ENCODE peak calls at places on chromosomes 16 and 17, in nine cellular contexts. M is NCI-H1417; B is uterus; Y is Ammon's horn; F is NCI-H1694 treated with DMSO at 0.1 percent for 48 hours; I is stimulated activated naive CD8-positive, alpha-beta T cell treated with anti-CD3 and anti-CD28 coated beads, Interleukin-15, Interleukin-2, amounts not matched to agents 100 U/mL and 50 U/mL, for 24 hours; D is thoracic aorta; U is RCC 7860; L is transverse colon. A is an unnamed sample.

GRCh38 chr16:48054881-48055601 is 100.8 kb downstream of the ABCC12 start:
- DNase-seq in M (peak), B (no peak), Y (peak), F (peak), I (peak), D (no peak), U (peak), L (peak), A (peak)

GRCh38 chr17:7634384-7634783 is 4.4 kb downstream of the SHBG start:
- DNase-seq in M (peak), B (no peak), Y (peak), F (peak), I (peak), D (no peak), U (peak), L (no peak), A (peak)

GRCh38 chr17:10061131-10061581 is 137.2 kb downstream of the GAS7 start:
- DNase-seq in M (no peak), B (peak), Y (no peak), F (no peak), I (no peak), D (no peak), U (no peak), L (no peak), A (no peak)

GRCh38 chr16:88264641-88265285 is 118.0 kb upstream of the ZNF469 start:
- DNase-seq in M (peak), B (peak), Y (no peak), F (no peak), I (peak), D (peak), U (peak), L (peak), A (peak)

GRCh38 chr17:76572201-76572910 is 13.3 kb downstream of the ST6GALNAC2 start:
- DNase-seq in M (no peak), B (no peak), Y (no peak), F (no peak), I (no peak), D (no peak), U (no peak), L (no peak), A (no peak)

GRCh38 chr16:5025171-5025632 is 8.5 kb downstream of the NAGPA start:
- DNase-seq in M (peak), B (no peak), Y (peak), F (peak), I (no peak), D (no peak), U (no peak), L (peak), A (no peak)

GRCh38 chr16:66900721-66901441 is 17.8 kb downstream of the CDH16 start:
- DNase-seq in M (no peak), B (no peak), Y (no peak), F (no peak), I (no peak), D (no peak), U (no peak), L (peak), A (no peak)

GRCh38 chr16:2912330-2913199 is 834 bp downstream of the FLYWCH1 start:
- DNase-seq in M (peak), B (no peak), Y (peak), F (peak), I (peak), D (no peak), U (no peak), L (peak), A (peak)

GRCh38 chr17:2337811-2338657 is 733 bp downstream of the SGSM2 start:
- DNase-seq in M (peak), B (peak), Y (peak), F (no peak), I (peak), D (no peak), U (no peak), L (peak), A (peak)

GRCh38 chr17:42286411-42287295 is 1.6 kb upstream of the STAT5A start:
- DNase-seq in M (no peak), B (no peak), Y (no peak), F (peak), I (peak), D (no peak), U (no peak), L (peak), A (no peak)

GRCh38 chr17:30450125-30451027 is 26.8 kb upstream of the GOSR1 start:
- DNase-seq in M (no peak), B (no peak), Y (no peak), F (no peak), I (no peak), D (no peak), U (no peak), L (no peak), A (no peak)

GRCh38 chr16:27980919-27981670 is 82.4 kb downstream of the GSG1L start:
- DNase-seq in M (peak), B (no peak), Y (no peak), F (peak), I (no peak), D (peak), U (no peak), L (no peak), A (no peak)

GRCh38 chr16:84557059-84557458 is 52.6 kb upstream of the MEAK7 start:
- DNase-seq in M (no peak), B (no peak), Y (no peak), F (no peak), I (no peak), D (no peak), U (no peak), L (no peak), A (no peak)

GRCh38 chr16:2244301-2244700 is 7.1 kb downstream of the ECI1 start:
- DNase-seq in M (peak), B (no peak), Y (no peak), F (no peak), I (no peak), D (no peak), U (no peak), L (no peak), A (no peak)

GRCh38 chr17:67196422-67196821 is 48.6 kb downstream of the HELZ start:
- DNase-seq in M (no peak), B (no peak), Y (no peak), F (no peak), I (no peak), D (no peak), U (no peak), L (no peak), A (no peak)

GRCh38 chr16:17543073-17543472 is 72.3 kb upstream of the XYLT1 start:
- DNase-seq in M (no peak), B (no peak), Y (no peak), F (no peak), I (no peak), D (no peak), U (no peak), L (no peak), A (no peak)

GRCh38 chr17:62987136-62987535 is 21.1 kb downstream of the TANC2 start:
- DNase-seq in M (no peak), B (no peak), Y (no peak), F (no peak), I (no peak), D (no peak), U (no peak), L (no peak), A (no peak)

GRCh38 chr17:47212458-47212857 is 3.3 kb downstream of the MYL4 start:
- DNase-seq in M (no peak), B (no peak), Y (no peak), F (no peak), I (no peak), D (no peak), U (no peak), L (no peak), A (no peak)

GRCh38 chr17:61583242-61583641 is 7.8 kb downstream of the NACA2 start:
- DNase-seq in M (peak), B (no peak), Y (no peak), F (peak), I (no peak), D (no peak), U (peak), L (no peak), A (peak)

GRCh38 chr16:30351586-30352419 is 3.3 kb downstream of the CD2BP2 start:
- DNase-seq in M (no peak), B (peak), Y (peak), F (no peak), I (no peak), D (peak), U (peak), L (peak), A (no peak)

GRCh38 chr16:85798901-85799496 is 345 bp downstream of the EMC8 start:
- DNase-seq in M (peak), B (no peak), Y (no peak), F (no peak), I (peak), D (no peak), U (no peak), L (peak), A (peak)

GRCh38 chr16:84482951-84483881 is 21.2 kb downstream of the MEAK7 start:
- DNase-seq in M (no peak), B (no peak), Y (no peak), F (no peak), I (no peak), D (no peak), U (no peak), L (no peak), A (no peak)

GRCh38 chr17:38469875-38470274 is 41.6 kb downstream of the ARHGAP23 start:
- DNase-seq in M (no peak), B (peak), Y (peak), F (no peak), I (no peak), D (no peak), U (no peak), L (no peak), A (no peak)

GRCh38 chr17:43614560-43614959 is 47.2 kb downstream of the MEOX1 start:
- DNase-seq in M (no peak), B (no peak), Y (no peak), F (no peak), I (no peak), D (no peak), U (no peak), L (no peak), A (no peak)

GRCh38 chr17:46044286-46044928 is 45.4 kb downstream of the STH start:
- DNase-seq in M (peak), B (peak), Y (peak), F (peak), I (peak), D (peak), U (peak), L (peak), A (peak)

GRCh38 chr17:73542323-73542722 is 101.9 kb downstream of the SDK2 start:
- DNase-seq in M (no peak), B (no peak), Y (no peak), F (no peak), I (no peak), D (no peak), U (no peak), L (no peak), A (no peak)

GRCh38 chr17:80789356-80789902 is 202.2 kb upstream of the CHMP6 start:
- DNase-seq in M (no peak), B (peak), Y (no peak), F (no peak), I (peak), D (peak), U (peak), L (no peak), A (peak)

GRCh38 chr16:67158637-67159600 is 790 bp downstream of the TRADD start:
- DNase-seq in M (peak), B (no peak), Y (no peak), F (no peak), I (peak), D (no peak), U (no peak), L (peak), A (no peak)

GRCh38 chr16:87305505-87306391 is 11.4 kb downstream of the C16orf95 start:
- DNase-seq in M (no peak), B (no peak), Y (no peak), F (no peak), I (no peak), D (no peak), U (no peak), L (no peak), A (no peak)

GRCh38 chr17:33183487-33184026 is 109.5 kb downstream of the ASIC2 start:
- DNase-seq in M (no peak), B (no peak), Y (no peak), F (no peak), I (no peak), D (no peak), U (peak), L (no peak), A (no peak)

GRCh38 chr16:78742501-78743283 is 643.2 kb downstream of the WWOX start:
- DNase-seq in M (no peak), B (no peak), Y (peak), F (no peak), I (peak), D (no peak), U (peak), L (peak), A (no peak)

GRCh38 chr17:69141802-69142472 is at the start of gene ABCA6:
- DNase-seq in M (no peak), B (peak), Y (peak), F (no peak), I (no peak), D (no peak), U (no peak), L (no peak), A (no peak)

GRCh38 chr17:37743875-37744632 is 805 bp downstream of the HNF1B start:
- DNase-seq in M (peak), B (no peak), Y (no peak), F (no peak), I (peak), D (no peak), U (peak), L (peak), A (no peak)

GRCh38 chr17:74361613-74362391 is at the start of gene BTBD17:
- DNase-seq in M (peak), B (peak), Y (peak), F (peak), I (peak), D (no peak), U (no peak), L (peak), A (no peak)

GRCh38 chr16:56977256-56977655 is 12.1 kb upstream of the NLRC5 start:
- DNase-seq in M (no peak), B (no peak), Y (no peak), F (no peak), I (no peak), D (no peak), U (no peak), L (no peak), A (no peak)

GRCh38 chr16:54931041-54931756 is 534 bp downstream of the IRX5 start:
- DNase-seq in M (peak), B (no peak), Y (no peak), F (no peak), I (peak), D (no peak), U (no peak), L (no peak), A (no peak)

GRCh38 chr16:69040144-69040909 is 65.1 kb upstream of the HAS3 start:
- DNase-seq in M (no peak), B (no peak), Y (no peak), F (no peak), I (no peak), D (no peak), U (peak), L (no peak), A (peak)

GRCh38 chr16:6684076-6684673 is 648.5 kb upstream of the RBFOX1 start:
- DNase-seq in M (peak), B (no peak), Y (peak), F (peak), I (peak), D (no peak), U (no peak), L (peak), A (peak)